ENCODE peak calls at places on chromosomes 16 and 17, in nine cellular contexts. One of them, this sample, is unnamed.

GRCh38 chr17:82214012-82214628 is 1.5 kb upstream of the CCDC57 start:
- DNase-seq in ovary: no peak
- DNase-seq in AG10803: no peak
- DNase-seq in heart left ventricle: no peak
- DNase-seq in AG04450: no peak
- DNase-seq in CD4-positive, alpha-beta T cell: no peak
- DNase-seq in RWPE1: no peak
- DNase-seq in GM06990: no peak
- DNase-seq in progenitor cell of endocrine pancreas: no peak
- DNase-seq in this sample: no peak

GRCh38 chr17:2394775-2395191 is 6.1 kb downstream of the MNT start:
- DNase-seq in ovary: peak; percentile 60
- DNase-seq in RWPE1: no peak
- DNase-seq in AG10803: no peak
- DNase-seq in progenitor cell of endocrine pancreas: no peak
- DNase-seq in CD4-positive, alpha-beta T cell: no peak
- DNase-seq in GM06990: no peak
- DNase-seq in heart left ventricle: no peak
- DNase-seq in AG04450: no peak
- DNase-seq in this sample: no peak

GRCh38 chr17:62627219-62627903 is at the start of gene MRC2:
- DNase-seq in ovary: peak; percentile 86
- DNase-seq in RWPE1: peak; percentile 65
- DNase-seq in GM06990: peak; percentile 53
- DNase-seq in AG10803: peak; percentile 73
- DNase-seq in heart left ventricle: peak; percentile 83
- DNase-seq in AG04450: peak; percentile 30
- DNase-seq in CD4-positive, alpha-beta T cell: peak; percentile 12
- DNase-seq in progenitor cell of endocrine pancreas: peak; percentile 39
- DNase-seq in this sample: no peak

GRCh38 chr17:74407384-74407783 is 24.5 kb upstream of the GPRC5C start:
- DNase-seq in heart left ventricle: no peak
- DNase-seq in CD4-positive, alpha-beta T cell: no peak
- DNase-seq in AG04450: no peak
- DNase-seq in progenitor cell of endocrine pancreas: no peak
- DNase-seq in AG10803: no peak
- DNase-seq in RWPE1: no peak
- DNase-seq in ovary: no peak
- DNase-seq in GM06990: no peak
- DNase-seq in this sample: no peak

GRCh38 chr17:146983-147761 is 9.8 kb downstream of the SCGB1C2 start:
- DNase-seq in ovary: peak; percentile 13
- DNase-seq in AG04450: no peak
- DNase-seq in progenitor cell of endocrine pancreas: peak; percentile 7
- DNase-seq in RWPE1: no peak
- DNase-seq in AG10803: no peak
- DNase-seq in GM06990: no peak
- DNase-seq in CD4-positive, alpha-beta T cell: no peak
- DNase-seq in heart left ventricle: peak; percentile 13
- DNase-seq in this sample: peak; percentile 13

GRCh38 chr17:16286009-16286946 is 67.0 kb downstream of the CENPV start:
- DNase-seq in AG10803: peak; percentile 93
- DNase-seq in heart left ventricle: peak; percentile 81
- DNase-seq in GM06990: peak; percentile 86
- DNase-seq in ovary: peak; percentile 86
- DNase-seq in AG04450: peak; percentile 96
- DNase-seq in progenitor cell of endocrine pancreas: peak; percentile 41
- DNase-seq in CD4-positive, alpha-beta T cell: peak; percentile 68
- DNase-seq in RWPE1: peak; percentile 95
- DNase-seq in this sample: peak; percentile 41

GRCh38 chr17:70913086-70913485 is 743.8 kb downstream of the KCNJ2 start:
- DNase-seq in AG10803: peak; percentile 66
- DNase-seq in CD4-positive, alpha-beta T cell: no peak
- DNase-seq in AG04450: no peak
- DNase-seq in ovary: no peak
- DNase-seq in heart left ventricle: no peak
- DNase-seq in GM06990: no peak
- DNase-seq in progenitor cell of endocrine pancreas: no peak
- DNase-seq in RWPE1: no peak
- DNase-seq in this sample: no peak

GRCh38 chr16:4495766-4496165 is 19.6 kb downstream of the HMOX2 start:
- DNase-seq in AG10803: no peak
- DNase-seq in RWPE1: peak; percentile 80
- DNase-seq in CD4-positive, alpha-beta T cell: no peak
- DNase-seq in ovary: no peak
- DNase-seq in AG04450: no peak
- DNase-seq in GM06990: no peak
- DNase-seq in progenitor cell of endocrine pancreas: no peak
- DNase-seq in heart left ventricle: no peak
- DNase-seq in this sample: no peak

DNA sequence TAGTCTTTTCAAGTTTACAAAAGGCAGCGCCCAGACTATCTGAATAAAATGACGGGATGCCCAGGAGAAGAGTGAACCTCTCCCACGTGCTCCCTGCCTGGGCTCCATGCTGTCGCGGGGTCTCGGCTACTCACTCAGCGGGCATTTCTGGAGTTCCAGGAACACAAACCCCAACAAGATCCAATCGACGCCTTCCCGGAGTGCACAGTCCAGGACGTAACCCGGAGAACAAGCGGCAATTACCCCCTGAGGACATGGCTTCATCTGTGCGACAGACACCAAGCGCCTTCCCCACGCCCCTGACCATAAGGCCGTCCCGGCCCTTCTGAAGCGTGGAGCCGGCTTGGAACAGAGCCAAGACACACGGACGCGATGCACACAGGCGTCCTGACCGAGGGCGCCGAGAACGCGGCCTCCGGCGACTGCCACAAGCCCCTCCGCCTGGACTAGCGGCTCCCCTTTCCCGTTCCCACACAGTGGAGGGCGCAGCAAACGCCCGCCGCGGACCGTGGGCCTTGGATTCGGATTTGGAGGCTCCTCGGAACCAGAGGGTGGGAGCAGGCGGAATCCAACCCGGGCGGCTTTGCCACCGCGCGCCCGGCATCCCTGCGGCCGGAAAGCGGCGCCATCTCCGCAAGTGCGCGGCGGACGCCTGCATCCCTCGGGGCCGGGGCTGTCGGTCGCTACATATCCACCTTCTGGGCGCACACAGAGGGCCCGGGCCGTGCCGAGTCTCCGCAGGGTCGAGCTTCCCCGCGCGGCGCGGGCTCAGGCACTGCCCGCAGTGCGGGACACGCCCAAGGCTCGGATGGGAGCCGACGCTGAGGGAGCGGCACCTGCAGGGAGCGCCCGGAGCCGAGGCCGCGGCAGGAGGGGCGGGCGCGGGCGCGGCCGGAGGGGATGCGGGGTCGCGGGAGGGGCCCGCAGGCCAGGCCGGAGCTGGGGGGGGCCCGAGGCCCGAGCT is 725 bp downstream of the ABCA3 start:
- DNase-seq in RWPE1: peak; percentile 45
- DNase-seq in AG10803: peak; percentile 16
- DNase-seq in GM06990: peak; percentile 73
- DNase-seq in progenitor cell of endocrine pancreas: peak; percentile 39
- DNase-seq in AG04450: no peak
- DNase-seq in ovary: peak; percentile 59
- DNase-seq in heart left ventricle: peak; percentile 45
- DNase-seq in CD4-positive, alpha-beta T cell: peak; percentile 13
- DNase-seq in this sample: peak; percentile 55
- TF ChIP-seq CTCF in RWPE1: no peak
- TF ChIP-seq CTCF in AG10803: no peak
- TF ChIP-seq CTCF in GM06990: peak; percentile 31
- TF ChIP-seq CTCF in progenitor cell of endocrine pancreas: no peak
- TF ChIP-seq CTCF in AG04450: no peak
- TF ChIP-seq CTCF in ovary: no peak
- TF ChIP-seq CTCF in heart left ventricle: no peak
- TF ChIP-seq CTCF in CD4-positive, alpha-beta T cell: peak; percentile 18
- TF ChIP-seq CTCF in this sample: no peak

GRCh38 chr16:75496546-75496945 is 1.3 kb upstream of the CHST6 start:
- DNase-seq in CD4-positive, alpha-beta T cell: no peak
- DNase-seq in RWPE1: no peak
- DNase-seq in AG04450: no peak
- DNase-seq in AG10803: no peak
- DNase-seq in progenitor cell of endocrine pancreas: no peak
- DNase-seq in heart left ventricle: no peak
- DNase-seq in GM06990: no peak
- DNase-seq in ovary: no peak
- DNase-seq in this sample: no peak

GRCh38 chr16:75494696-75495601 is at the start of gene CHST6:
- DNase-seq in GM06990: peak; percentile 59
- DNase-seq in progenitor cell of endocrine pancreas: peak; percentile 55
- DNase-seq in AG04450: no peak
- DNase-seq in CD4-positive, alpha-beta T cell: no peak
- DNase-seq in AG10803: no peak
- DNase-seq in heart left ventricle: peak; percentile 57
- DNase-seq in RWPE1: no peak
- DNase-seq in ovary: no peak
- DNase-seq in this sample: peak; percentile 36

GRCh38 chr16:75494184-75494583 is 1.1 kb downstream of the CHST6 start:
- DNase-seq in GM06990: no peak
- DNase-seq in ovary: no peak
- DNase-seq in AG10803: no peak
- DNase-seq in CD4-positive, alpha-beta T cell: no peak
- DNase-seq in RWPE1: no peak
- DNase-seq in AG04450: no peak
- DNase-seq in progenitor cell of endocrine pancreas: no peak
- DNase-seq in heart left ventricle: no peak
- DNase-seq in this sample: no peak

GRCh38 chr16:75488322-75488721 is 6.9 kb downstream of the CHST6 start:
- DNase-seq in AG04450: no peak
- DNase-seq in RWPE1: no peak
- DNase-seq in GM06990: no peak
- DNase-seq in heart left ventricle: no peak
- DNase-seq in ovary: no peak
- DNase-seq in AG10803: no peak
- DNase-seq in progenitor cell of endocrine pancreas: no peak
- DNase-seq in CD4-positive, alpha-beta T cell: no peak
- DNase-seq in this sample: no peak

DNA sequence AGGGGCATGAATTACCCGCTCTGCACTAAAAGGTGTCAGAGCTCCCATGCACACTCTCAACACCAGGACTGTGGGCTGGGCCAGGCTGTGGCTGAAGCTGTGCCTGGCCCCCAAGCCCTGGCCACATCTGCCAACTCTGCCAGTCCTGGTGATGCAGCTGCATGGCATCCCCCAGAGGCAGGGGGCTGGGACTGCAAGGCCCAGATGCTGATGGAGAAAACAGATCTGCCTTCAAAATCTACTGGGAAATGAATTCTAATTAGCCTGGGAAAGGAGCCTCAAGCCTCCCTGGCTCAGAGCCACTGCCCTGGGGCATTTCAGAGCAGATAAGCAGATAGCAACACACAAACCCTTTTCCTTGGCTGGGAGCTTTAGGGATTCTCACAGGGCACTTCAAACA is 3.4 kb downstream of the CHST6 start:
- DNase-seq in progenitor cell of endocrine pancreas: no peak
- DNase-seq in ovary: no peak
- DNase-seq in heart left ventricle: no peak
- DNase-seq in AG04450: no peak
- DNase-seq in AG10803: no peak
- DNase-seq in GM06990: no peak
- DNase-seq in RWPE1: peak; percentile 43
- DNase-seq in CD4-positive, alpha-beta T cell: no peak
- DNase-seq in this sample: no peak
- TF ChIP-seq CTCF in progenitor cell of endocrine pancreas: no peak
- TF ChIP-seq CTCF in ovary: no peak
- TF ChIP-seq CTCF in heart left ventricle: no peak
- TF ChIP-seq CTCF in AG04450: no peak
- TF ChIP-seq CTCF in AG10803: no peak
- TF ChIP-seq CTCF in GM06990: peak; percentile 46
- TF ChIP-seq CTCF in RWPE1: no peak
- TF ChIP-seq CTCF in CD4-positive, alpha-beta T cell: no peak
- TF ChIP-seq CTCF in this sample: no peak

GRCh38 chr16:89080251-89080853 is 13.3 kb upstream of the ACSF3 start:
- DNase-seq in progenitor cell of endocrine pancreas: no peak
- DNase-seq in heart left ventricle: no peak
- DNase-seq in RWPE1: no peak
- DNase-seq in GM06990: no peak
- DNase-seq in AG04450: no peak
- DNase-seq in CD4-positive, alpha-beta T cell: no peak
- DNase-seq in AG10803: no peak
- DNase-seq in ovary: no peak
- DNase-seq in this sample: no peak

GRCh38 chr16:89076159-89076558 is 17.5 kb upstream of the ACSF3 start:
- DNase-seq in CD4-positive, alpha-beta T cell: no peak
- DNase-seq in RWPE1: no peak
- DNase-seq in AG10803: no peak
- DNase-seq in heart left ventricle: no peak
- DNase-seq in GM06990: no peak
- DNase-seq in ovary: no peak
- DNase-seq in progenitor cell of endocrine pancreas: no peak
- DNase-seq in AG04450: no peak
- DNase-seq in this sample: no peak

GRCh38 chr16:89078172-89078571 is 15.5 kb upstream of the ACSF3 start:
- DNase-seq in AG10803: no peak
- DNase-seq in heart left ventricle: no peak
- DNase-seq in GM06990: no peak
- DNase-seq in ovary: no peak
- DNase-seq in RWPE1: no peak
- DNase-seq in CD4-positive, alpha-beta T cell: no peak
- DNase-seq in progenitor cell of endocrine pancreas: no peak
- DNase-seq in AG04450: no peak
- DNase-seq in this sample: no peak

GRCh38 chr16:89079434-89079833 is 14.2 kb upstream of the ACSF3 start:
- DNase-seq in ovary: no peak
- DNase-seq in RWPE1: no peak
- DNase-seq in GM06990: no peak
- DNase-seq in heart left ventricle: no peak
- DNase-seq in progenitor cell of endocrine pancreas: no peak
- DNase-seq in CD4-positive, alpha-beta T cell: no peak
- DNase-seq in AG10803: no peak
- DNase-seq in AG04450: no peak
- DNase-seq in this sample: no peak

DNA sequence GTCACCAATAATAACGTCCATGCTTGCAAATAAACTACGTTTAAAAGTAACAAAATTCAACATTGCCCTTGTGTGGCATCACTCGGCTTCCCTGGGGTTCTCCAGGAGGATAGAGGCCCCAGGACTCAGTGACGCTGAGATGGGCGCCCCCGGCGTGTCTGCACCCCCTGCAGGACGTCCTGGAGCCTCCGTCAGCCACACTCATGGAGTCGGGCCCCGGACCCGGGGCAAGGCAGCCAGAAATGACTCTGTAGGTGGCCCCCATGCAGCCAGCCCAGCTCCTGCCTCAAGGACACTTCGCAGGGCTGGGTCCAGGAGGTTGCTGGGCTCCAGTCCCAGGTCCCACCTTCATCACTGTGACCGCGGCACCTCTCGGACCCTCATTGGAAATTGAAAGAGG is 16.6 kb upstream of the ACSF3 start:
- DNase-seq in RWPE1: no peak
- DNase-seq in AG04450: no peak
- DNase-seq in progenitor cell of endocrine pancreas: no peak
- DNase-seq in AG10803: no peak
- DNase-seq in heart left ventricle: no peak
- DNase-seq in CD4-positive, alpha-beta T cell: no peak
- DNase-seq in ovary: no peak
- DNase-seq in GM06990: no peak
- DNase-seq in this sample: no peak
- TF ChIP-seq CTCF in RWPE1: no peak
- TF ChIP-seq CTCF in AG04450: no peak
- TF ChIP-seq CTCF in progenitor cell of endocrine pancreas: no peak
- TF ChIP-seq CTCF in AG10803: no peak
- TF ChIP-seq CTCF in heart left ventricle: no peak
- TF ChIP-seq CTCF in CD4-positive, alpha-beta T cell: no peak
- TF ChIP-seq CTCF in ovary: no peak
- TF ChIP-seq CTCF in GM06990: no peak
- TF ChIP-seq CTCF in this sample: no peak

DNA sequence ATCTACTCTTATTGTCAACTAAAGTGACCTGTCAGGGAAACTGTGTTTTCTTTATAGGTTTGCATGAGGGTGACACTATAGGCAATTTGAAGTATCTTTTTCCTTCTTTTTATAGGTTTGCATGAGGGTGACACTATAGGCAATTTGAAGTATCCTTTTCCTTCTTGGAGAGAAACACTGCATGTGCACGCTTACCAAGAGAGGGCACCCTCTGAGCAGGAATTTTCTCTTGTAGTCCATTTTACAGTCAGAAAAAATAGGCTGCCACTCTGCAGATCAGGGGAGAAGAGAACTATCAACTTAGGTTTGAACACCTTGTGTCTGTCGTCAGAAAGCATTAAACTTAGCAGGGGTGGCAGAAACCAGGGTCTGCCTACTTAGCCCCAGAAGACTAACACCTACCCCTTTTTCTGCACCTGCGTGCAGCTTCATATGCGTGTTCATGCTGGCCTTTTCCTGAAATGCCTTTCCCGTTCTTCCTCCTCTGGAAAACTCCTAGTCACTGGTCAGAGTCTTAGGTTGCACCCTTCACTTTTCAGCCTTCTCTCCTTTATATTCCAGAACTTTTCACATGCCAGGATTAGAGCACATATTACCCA is 16.4 kb upstream of the SMIM36 start:
- DNase-seq in RWPE1: peak; percentile 24
- DNase-seq in AG10803: peak; percentile 53
- DNase-seq in progenitor cell of endocrine pancreas: peak; percentile 22
- DNase-seq in AG04450: peak; percentile 44
- DNase-seq in GM06990: no peak
- DNase-seq in ovary: peak; percentile 66
- DNase-seq in heart left ventricle: no peak
- DNase-seq in CD4-positive, alpha-beta T cell: no peak
- DNase-seq in this sample: no peak
- TF ChIP-seq CTCF in RWPE1: peak; percentile 39
- TF ChIP-seq CTCF in AG10803: peak; percentile 67
- TF ChIP-seq CTCF in progenitor cell of endocrine pancreas: peak; percentile 72
- TF ChIP-seq CTCF in AG04450: peak; percentile 81
- TF ChIP-seq CTCF in GM06990: peak; percentile 46
- TF ChIP-seq CTCF in ovary: peak; percentile 68
- TF ChIP-seq CTCF in heart left ventricle: peak; percentile 18
- TF ChIP-seq CTCF in CD4-positive, alpha-beta T cell: no peak
- TF ChIP-seq CTCF in this sample: no peak

This sample was measured in activated B cell treated with CpG ODN at 0.5 μM for 24 hours.